ENCODE peak calls at places on chromosome 13, in four cellular contexts. J is NCI-H510A, N is neural progenitor cell, X is activated T-cell treated with anti-CD3 and anti-CD28 coated beads for 1 hour. M is an unnamed sample.

GRCh38 chr13:105159794-105160193 is 1375.7 kb downstream of the EFNB2 start:
- DNase-seq in N (no peak), X (no peak), J (peak), M (no peak)

GRCh38 chr13:105220063-105220462 is 1315.4 kb downstream of the EFNB2 start:
- DNase-seq in X (no peak), J (no peak), N (no peak), M (no peak)

GRCh38 chr13:107790360-107790759 is 425.0 kb downstream of the LIG4 start:
- DNase-seq in X (no peak), N (no peak), J (no peak), M (no peak)

GRCh38 chr13:48446454-48446853 is 33.5 kb upstream of the LPAR6 start:
- DNase-seq in J (no peak), N (no peak), X (no peak), M (no peak)

GRCh38 chr13:110382229-110382628 is 75.1 kb downstream of the COL4A2 start:
- DNase-seq in X (no peak), N (no peak), J (no peak), M (no peak)

GRCh38 chr13:48527955-48528354 is 4.9 kb downstream of the RCBTB2 start:
- DNase-seq in X (no peak), N (no peak), J (no peak), M (no peak)

GRCh38 chr13:80931766-80932165 is 590.8 kb upstream of the SPRY2 start:
- DNase-seq in J (no peak), X (no peak), N (no peak), M (no peak)

GRCh38 chr13:79225487-79226232 is 180.4 kb downstream of the RBM26 start:
- DNase-seq in X (no peak), N (no peak), J (no peak), M (no peak)

GRCh38 chr13:73248711-73249580 is 190.1 kb downstream of the KLF5 start:
- DNase-seq in X (no peak), J (no peak), N (no peak), M (no peak)

GRCh38 chr13:58190578-58190977 is 559.0 kb downstream of the PCDH17 start:
- DNase-seq in N (no peak), X (no peak), J (no peak), M (no peak)

GRCh38 chr13:94143624-94144350 is 335.7 kb downstream of the DCT start:
- DNase-seq in N (no peak), J (no peak), X (no peak), M (no peak)

GRCh38 chr13:26562538-26562890 is 5.0 kb downstream of the WASF3 start:
- DNase-seq in N (no peak), J (no peak), X (no peak), M (no peak)

GRCh38 chr13:37531054-37531453 is 67.5 kb downstream of the POSTN start:
- DNase-seq in X (no peak), N (no peak), J (no peak), M (no peak)

GRCh38 chr13:26022538-26023292 is 29.1 kb downstream of the SHISA2 start:
- DNase-seq in X (no peak), N (no peak), J (peak), M (no peak)

GRCh38 chr13:19572280-19572679 is 10.9 kb upstream of the TPTE2 start:
- DNase-seq in N (no peak), J (no peak), X (no peak), M (no peak)

GRCh38 chr13:73059460-73060250 is 850 bp downstream of the KLF5 start:
- DNase-seq in N (peak), X (peak), J (peak), M (peak)

GRCh38 chr13:110349239-110349638 is 42.2 kb downstream of the COL4A2 start:
- DNase-seq in J (peak), N (no peak), X (no peak), M (no peak)

GRCh38 chr13:94322925-94323324 is 156.6 kb downstream of the DCT start:
- DNase-seq in J (no peak), N (no peak), X (no peak), M (no peak)

GRCh38 chr13:47661076-47661475 is 340.0 kb downstream of the SUCLA2 start:
- DNase-seq in J (no peak), X (no peak), N (no peak), M (no peak)

GRCh38 chr13:43784491-43784890 is 2.3 kb downstream of the ENOX1 start:
- DNase-seq in J (no peak), N (no peak), X (no peak), M (no peak)

GRCh38 chr13:30373727-30374126 is 48.6 kb upstream of the UBE2L5 start:
- DNase-seq in N (no peak), J (no peak), X (no peak), M (no peak)

M was measured in CD4-positive, alpha-beta T cell.